ENCODE peak calls at places on chromosomes 3 and 15, in eight cellular contexts. One of them, this sample, is unnamed.
A peak's percentile ranks its signal among the peaks of the same experiment; 100 is the strongest.

GRCh38 chr3:159174715-159175390 is 373.0 kb downstream of the MFSD1 start:
- DNase-seq in colonic mucosa: no peak
- DNase-seq in cardiac muscle cell: no peak
- DNase-seq in aorta: no peak
- DNase-seq in K562: no peak
- DNase-seq in tibial artery: no peak
- DNase-seq in HCT116: no peak
- DNase-seq in kidney: no peak
- DNase-seq in this sample: no peak

GRCh38 chr3:135970500-135971116 is 5.1 kb downstream of the PPP2R3A start:
- DNase-seq in aorta: no peak
- DNase-seq in kidney: no peak
- DNase-seq in HCT116: no peak
- DNase-seq in cardiac muscle cell: no peak
- DNase-seq in colonic mucosa: no peak
- DNase-seq in tibial artery: no peak
- DNase-seq in K562: no peak
- DNase-seq in this sample: no peak

GRCh38 chr15:55290361-55291057 is 896 bp upstream of the RAB27A start:
- DNase-seq in aorta: peak; percentile 91
- DNase-seq in cardiac muscle cell: peak; percentile 90
- DNase-seq in tibial artery: peak; percentile 91
- DNase-seq in colonic mucosa: peak; percentile 88
- DNase-seq in kidney: peak; percentile 94
- DNase-seq in K562: peak; percentile 71
- DNase-seq in HCT116: peak; percentile 48
- DNase-seq in this sample: peak; percentile 95

GRCh38 chr3:189781384-189781783 is 150.2 kb downstream of the TP63 start:
- DNase-seq in cardiac muscle cell: no peak
- DNase-seq in kidney: no peak
- DNase-seq in HCT116: no peak
- DNase-seq in colonic mucosa: peak; percentile 20
- DNase-seq in aorta: no peak
- DNase-seq in K562: no peak
- DNase-seq in tibial artery: no peak
- DNase-seq in this sample: no peak

GRCh38 chr3:52228751-52229291 is 3.4 kb upstream of the TLR9 start:
- DNase-seq in kidney: no peak
- DNase-seq in HCT116: no peak
- DNase-seq in K562: no peak
- DNase-seq in aorta: peak; percentile 37
- DNase-seq in tibial artery: no peak
- DNase-seq in colonic mucosa: no peak
- DNase-seq in cardiac muscle cell: no peak
- DNase-seq in this sample: no peak

GRCh38 chr3:150062492-150062891 is 91.8 kb upstream of the PFN2 start:
- DNase-seq in tibial artery: no peak
- DNase-seq in aorta: no peak
- DNase-seq in K562: no peak
- DNase-seq in cardiac muscle cell: no peak
- DNase-seq in colonic mucosa: no peak
- DNase-seq in kidney: no peak
- DNase-seq in HCT116: no peak
- DNase-seq in this sample: peak; percentile 64

GRCh38 chr3:58564456-58565160 is 12.6 kb downstream of the FAM107A start:
- DNase-seq in aorta: no peak
- DNase-seq in colonic mucosa: peak; percentile 48
- DNase-seq in HCT116: no peak
- DNase-seq in K562: no peak
- DNase-seq in kidney: peak; percentile 41
- DNase-seq in tibial artery: peak; percentile 56
- DNase-seq in cardiac muscle cell: no peak
- DNase-seq in this sample: no peak

GRCh38 chr15:50854594-50855490 is 53.6 kb upstream of the AP4E1 start:
- DNase-seq in colonic mucosa: no peak
- DNase-seq in kidney: no peak
- DNase-seq in K562: no peak
- DNase-seq in HCT116: no peak
- DNase-seq in cardiac muscle cell: no peak
- DNase-seq in aorta: no peak
- DNase-seq in tibial artery: no peak
- DNase-seq in this sample: no peak

GRCh38 chr3:111314146-111314873 is 227.7 kb upstream of the CD96 start:
- DNase-seq in kidney: no peak
- DNase-seq in aorta: no peak
- DNase-seq in K562: no peak
- DNase-seq in tibial artery: no peak
- DNase-seq in colonic mucosa: no peak
- DNase-seq in cardiac muscle cell: peak; percentile 24
- DNase-seq in HCT116: no peak
- DNase-seq in this sample: no peak

GRCh38 chr3:59237121-59237520 is 187.3 kb upstream of the CFAP20DC start:
- DNase-seq in colonic mucosa: no peak
- DNase-seq in cardiac muscle cell: no peak
- DNase-seq in tibial artery: no peak
- DNase-seq in aorta: no peak
- DNase-seq in kidney: no peak
- DNase-seq in HCT116: no peak
- DNase-seq in K562: no peak
- DNase-seq in this sample: no peak

GRCh38 chr3:71163216-71163918 is 420.2 kb downstream of the FOXP1 start:
- DNase-seq in colonic mucosa: no peak
- DNase-seq in HCT116: no peak
- DNase-seq in tibial artery: no peak
- DNase-seq in cardiac muscle cell: no peak
- DNase-seq in K562: no peak
- DNase-seq in kidney: no peak
- DNase-seq in aorta: peak; percentile 67
- DNase-seq in this sample: no peak

GRCh38 chr15:98609144-98609852 is 39.0 kb upstream of the IGF1R start:
- DNase-seq in aorta: no peak
- DNase-seq in cardiac muscle cell: peak; percentile 5
- DNase-seq in HCT116: peak; percentile 18
- DNase-seq in kidney: no peak
- DNase-seq in K562: no peak
- DNase-seq in colonic mucosa: no peak
- DNase-seq in tibial artery: no peak
- DNase-seq in this sample: peak; percentile 64

GRCh38 chr15:47652213-47652852 is 65.0 kb upstream of the SEMA6D start:
- DNase-seq in aorta: no peak
- DNase-seq in cardiac muscle cell: peak; percentile 62
- DNase-seq in tibial artery: no peak
- DNase-seq in K562: no peak
- DNase-seq in HCT116: no peak
- DNase-seq in kidney: no peak
- DNase-seq in colonic mucosa: no peak
- DNase-seq in this sample: no peak

GRCh38 chr15:64897345-64897985 is 14.2 kb upstream of the ANKDD1A start:
- DNase-seq in kidney: peak; percentile 84
- DNase-seq in tibial artery: peak; percentile 90
- DNase-seq in K562: no peak
- DNase-seq in HCT116: no peak
- DNase-seq in colonic mucosa: no peak
- DNase-seq in cardiac muscle cell: no peak
- DNase-seq in aorta: peak; percentile 86
- DNase-seq in this sample: no peak

GRCh38 chr3:145272684-145273083 is 888.3 kb downstream of the PLOD2 start:
- DNase-seq in colonic mucosa: no peak
- DNase-seq in cardiac muscle cell: no peak
- DNase-seq in kidney: no peak
- DNase-seq in K562: no peak
- DNase-seq in aorta: no peak
- DNase-seq in tibial artery: no peak
- DNase-seq in HCT116: no peak
- DNase-seq in this sample: no peak

GRCh38 chr3:123667784-123668183 is 82.9 kb upstream of the HACD2 start:
- DNase-seq in cardiac muscle cell: no peak
- DNase-seq in kidney: no peak
- DNase-seq in tibial artery: no peak
- DNase-seq in HCT116: no peak
- DNase-seq in colonic mucosa: no peak
- DNase-seq in K562: no peak
- DNase-seq in aorta: no peak
- DNase-seq in this sample: no peak

GRCh38 chr15:75694241-75695182 is 18.1 kb downstream of the CSPG4 start:
- DNase-seq in cardiac muscle cell: peak; percentile 70
- DNase-seq in colonic mucosa: peak; percentile 56
- DNase-seq in K562: peak; percentile 91
- DNase-seq in tibial artery: peak; percentile 96
- DNase-seq in kidney: peak; percentile 89
- DNase-seq in aorta: peak; percentile 91
- DNase-seq in HCT116: no peak
- DNase-seq in this sample: peak; percentile 95

DNA sequence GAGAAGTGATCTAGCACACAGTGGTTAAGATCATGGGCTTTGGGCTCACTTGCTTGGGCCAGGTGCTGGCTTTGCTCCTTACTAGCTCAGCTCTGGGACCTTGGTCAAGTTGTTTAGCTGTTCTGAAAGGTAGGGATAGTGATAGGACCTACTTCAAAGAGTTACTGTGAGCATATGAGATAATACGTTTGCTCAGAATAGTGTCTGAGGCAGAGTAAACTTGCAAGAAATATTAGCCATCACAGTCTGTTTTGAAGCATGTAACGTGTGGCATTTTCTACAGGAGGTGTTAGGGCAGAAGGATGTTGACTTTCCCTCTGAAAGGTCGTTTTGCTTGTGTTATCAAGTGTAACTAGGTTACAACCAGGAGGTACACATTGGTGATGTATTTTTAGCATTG is 34.5 kb upstream of the NFKBIZ start:
- DNase-seq in kidney: no peak
- DNase-seq in cardiac muscle cell: no peak
- DNase-seq in HCT116: no peak
- DNase-seq in aorta: no peak
- DNase-seq in K562: no peak
- DNase-seq in colonic mucosa: no peak
- DNase-seq in tibial artery: no peak
- DNase-seq in this sample: no peak
- H3K4me3 ChIP-seq in kidney: no peak overlapping the region
- H3K4me3 ChIP-seq in cardiac muscle cell: no peak overlapping the region
- H3K4me3 ChIP-seq in HCT116: no peak overlapping the region
- H3K4me3 ChIP-seq in aorta: no peak overlapping the region
- H3K4me3 ChIP-seq in K562: no peak overlapping the region
- H3K4me3 ChIP-seq in colonic mucosa: no peak overlapping the region
- H3K4me3 ChIP-seq in tibial artery: no peak overlapping the region
- H3K4me3 ChIP-seq in this sample: no peak overlapping the region

GRCh38 chr3:95939235-95939824 is 875.1 kb upstream of the EPHA6 start:
- DNase-seq in tibial artery: no peak
- DNase-seq in K562: no peak
- DNase-seq in cardiac muscle cell: no peak
- DNase-seq in aorta: no peak
- DNase-seq in HCT116: no peak
- DNase-seq in colonic mucosa: no peak
- DNase-seq in kidney: no peak
- DNase-seq in this sample: no peak

DNA sequence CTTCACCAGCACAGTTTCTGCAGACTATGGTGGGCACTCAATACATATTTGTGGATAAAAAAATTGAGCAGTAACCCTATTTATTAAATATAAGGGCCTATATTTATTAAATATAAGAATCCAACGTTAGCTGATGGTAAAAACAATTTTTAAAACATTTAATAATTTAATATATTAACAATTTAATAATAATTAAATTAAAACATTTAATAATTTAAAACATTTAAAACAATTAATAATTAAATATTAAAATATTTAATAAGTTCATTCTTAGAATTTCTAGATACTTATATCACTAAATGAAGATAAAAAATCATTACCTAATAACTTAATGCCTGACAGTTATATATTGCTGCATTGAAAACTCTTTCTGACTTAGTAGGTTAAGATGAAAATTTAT is 880.2 kb upstream of the EPHA6 start:
- DNase-seq in colonic mucosa: no peak
- DNase-seq in aorta: no peak
- DNase-seq in cardiac muscle cell: no peak
- DNase-seq in K562: no peak
- DNase-seq in tibial artery: no peak
- DNase-seq in kidney: no peak
- DNase-seq in HCT116: no peak
- DNase-seq in this sample: no peak
- H3K4me3 ChIP-seq in colonic mucosa: no peak overlapping the region
- H3K4me3 ChIP-seq in aorta: no peak overlapping the region
- H3K4me3 ChIP-seq in cardiac muscle cell: no peak overlapping the region
- H3K4me3 ChIP-seq in K562: no peak overlapping the region
- H3K4me3 ChIP-seq in tibial artery: no peak overlapping the region
- H3K4me3 ChIP-seq in kidney: no peak overlapping the region
- H3K4me3 ChIP-seq in HCT116: no peak overlapping the region
- H3K4me3 ChIP-seq in this sample: no peak overlapping the region

DNA sequence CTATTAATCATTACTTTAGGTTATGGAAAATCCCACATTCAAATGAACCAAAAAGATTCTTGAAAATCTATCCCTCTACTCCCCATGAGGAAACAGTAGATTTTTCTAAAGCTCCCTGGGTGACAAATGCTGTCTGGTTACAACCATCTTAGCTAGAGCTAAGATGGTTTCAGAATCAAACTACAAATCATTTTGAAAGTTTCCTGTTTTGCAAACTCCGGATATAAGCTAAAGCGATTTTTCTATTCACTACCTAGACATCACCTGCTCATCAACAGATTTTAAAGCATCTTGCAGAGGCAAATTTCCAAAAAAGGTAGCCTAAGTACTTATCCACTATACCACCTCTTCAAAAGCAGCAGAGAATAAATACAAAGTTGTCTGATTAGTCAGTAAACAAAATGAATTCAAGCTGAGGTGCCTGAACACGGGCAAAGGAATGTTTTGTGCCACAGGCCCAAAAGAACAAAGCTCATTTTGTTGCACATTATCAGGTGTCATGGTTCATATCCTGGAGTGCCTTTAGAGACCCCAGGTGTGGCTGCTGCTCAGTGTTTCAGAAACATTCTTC is 204.9 kb downstream of the TNIK start:
- DNase-seq in cardiac muscle cell: no peak
- DNase-seq in aorta: no peak
- DNase-seq in HCT116: no peak
- DNase-seq in K562: no peak
- DNase-seq in colonic mucosa: no peak
- DNase-seq in tibial artery: no peak
- DNase-seq in kidney: no peak
- DNase-seq in this sample: no peak
- H3K4me3 ChIP-seq in cardiac muscle cell: no peak overlapping the region
- H3K4me3 ChIP-seq in aorta: no peak overlapping the region
- H3K4me3 ChIP-seq in HCT116: no peak overlapping the region
- H3K4me3 ChIP-seq in K562: no peak overlapping the region
- H3K4me3 ChIP-seq in colonic mucosa: no peak overlapping the region
- H3K4me3 ChIP-seq in tibial artery: no peak overlapping the region
- H3K4me3 ChIP-seq in kidney: no peak overlapping the region
- H3K4me3 ChIP-seq in this sample: no peak overlapping the region

DNA sequence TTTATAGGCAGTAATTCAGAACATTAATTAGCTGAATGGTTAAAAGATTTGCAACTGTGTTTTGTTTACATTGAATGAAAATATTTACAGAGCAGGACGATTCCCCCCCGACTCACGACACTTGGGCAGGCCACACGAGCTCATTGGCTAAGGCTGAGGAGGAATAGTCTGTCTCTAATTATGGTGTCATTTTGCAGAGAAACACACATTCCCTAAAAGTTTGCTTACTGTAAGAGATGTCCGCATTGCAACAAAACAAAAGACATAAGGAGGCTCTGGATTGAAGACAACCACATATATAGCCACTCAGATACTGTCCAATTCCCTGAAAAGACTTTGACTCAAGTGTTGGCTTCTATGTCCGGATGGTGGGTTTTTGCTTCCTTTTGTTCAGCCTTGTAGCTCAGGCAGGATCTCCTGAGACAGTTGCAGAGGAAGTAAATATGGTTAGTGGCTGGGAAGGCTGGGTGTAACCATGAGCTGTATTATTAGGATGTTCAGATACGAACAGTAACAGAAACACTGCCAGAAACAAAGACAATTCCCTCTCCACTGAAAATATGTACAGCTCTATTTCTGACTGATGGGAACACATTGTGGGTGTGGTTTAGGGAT is 170.4 kb downstream of the KLHL25 start:
- DNase-seq in colonic mucosa: no peak
- DNase-seq in HCT116: no peak
- DNase-seq in aorta: no peak
- DNase-seq in kidney: no peak
- DNase-seq in K562: no peak
- DNase-seq in cardiac muscle cell: no peak
- DNase-seq in tibial artery: no peak
- DNase-seq in this sample: no peak
- H3K4me3 ChIP-seq in colonic mucosa: no peak overlapping the region
- H3K4me3 ChIP-seq in HCT116: no peak overlapping the region
- H3K4me3 ChIP-seq in aorta: no peak overlapping the region
- H3K4me3 ChIP-seq in kidney: no peak overlapping the region
- H3K4me3 ChIP-seq in K562: no peak overlapping the region
- H3K4me3 ChIP-seq in cardiac muscle cell: no peak overlapping the region
- H3K4me3 ChIP-seq in tibial artery: peak overlapping the region; percentile 61
- H3K4me3 ChIP-seq in this sample: peak overlapping the region; percentile 65

This sample was measured in esophagus muscularis mucosa.